ENCODE peak calls at places on chromosomes 2 and 18, in eight cellular contexts. F, L, A, P, E, X, C and Z are unnamed samples.

GRCh38 chr18:67301592-67301991 is 214.9 kb downstream of the DSEL start:
- DNase-seq in E (no peak), L (no peak), P (peak; percentile 28), F (no peak), X (no peak), A (peak; percentile 1), C (peak; percentile 36), Z (no peak)

GRCh38 chr18:50548160-50548559 is 11.7 kb upstream of the MAPK4 start:
- DNase-seq in A (no peak), C (no peak), L (no peak), E (no peak), P (no peak), X (no peak), F (no peak), Z (no peak)

GRCh38 chr2:237449193-237449797 is 35.3 kb upstream of the COL6A3 start:
- DNase-seq in C (no peak), L (peak; percentile 33), A (peak; percentile 37), F (no peak), X (no peak), E (no peak), P (peak; percentile 40), Z (no peak)

GRCh38 chr2:208033701-208034502 is 8.6 kb upstream of the PLEKHM3 start:
- DNase-seq in P (peak; percentile 47), C (peak; percentile 89), X (peak; percentile 48), A (no peak), F (no peak), E (no peak), L (no peak), Z (no peak)

GRCh38 chr2:158670292-158670691 is 124.8 kb upstream of the DAPL1 start:
- DNase-seq in C (no peak), E (no peak), A (no peak), X (no peak), L (no peak), F (no peak), P (no peak), Z (no peak)

GRCh38 chr2:7706791-7707190 is 789.6 kb downstream of the RNF144A start:
- DNase-seq in X (no peak), F (no peak), E (no peak), L (no peak), A (no peak), C (peak; percentile 22), P (no peak), Z (no peak)

GRCh38 chr18:75280427-75281280 is 70.1 kb downstream of the TSHZ1 start:
- DNase-seq in P (peak; percentile 14), A (peak; percentile 5), F (no peak), E (peak; percentile 54), L (no peak), C (no peak), X (no peak), Z (no peak)

GRCh38 chr2:36361396-36361795 is 5.8 kb downstream of the CRIM1 start:
- DNase-seq in X (no peak), L (no peak), P (peak; percentile 69), F (no peak), C (peak; percentile 55), E (no peak), A (peak; percentile 85), Z (no peak)

GRCh38 chr18:49177812-49178211 is 227.0 kb upstream of the SMAD7 start:
- DNase-seq in L (no peak), C (peak; percentile 26), E (no peak), X (no peak), F (peak; percentile 2), A (peak; percentile 51), P (peak; percentile 90), Z (no peak)

GRCh38 chr2:112877423-112877822 is 33.5 kb upstream of the IL37 start:
- DNase-seq in A (peak; percentile 51), F (no peak), L (no peak), C (peak; percentile 98), X (no peak), E (no peak), P (peak; percentile 73), Z (no peak)

GRCh38 chr2:119826370-119826961 is 66.7 kb downstream of the PTPN4 start:
- DNase-seq in C (peak; percentile 54), P (no peak), E (no peak), A (peak; percentile 22), X (peak; percentile 47), L (no peak), F (peak; percentile 16), Z (no peak)

GRCh38 chr18:47997338-47997780 is 66.9 kb upstream of the SMAD2 start:
- DNase-seq in F (no peak), E (no peak), C (no peak), X (no peak), L (no peak), A (no peak), P (no peak), Z (no peak)

GRCh38 chr2:219249203-219249980 is 3.7 kb upstream of the TUBA4B start:
- DNase-seq in C (peak; percentile 99), F (peak; percentile 55), E (peak; percentile 89), X (peak; percentile 70), P (peak; percentile 70), A (peak; percentile 79), L (peak; percentile 59), Z (peak; percentile 66)

GRCh38 chr2:43212931-43213330 is 13.5 kb downstream of the ZFP36L2 start:
- DNase-seq in X (no peak), F (no peak), L (no peak), A (no peak), P (no peak), E (peak; percentile 82), C (no peak), Z (peak; percentile 92)

GRCh38 chr2:2050321-2050905 is 280.7 kb downstream of the MYT1L start:
- DNase-seq in A (no peak), E (no peak), C (no peak), L (no peak), F (no peak), P (no peak), X (no peak), Z (no peak)

DNA sequence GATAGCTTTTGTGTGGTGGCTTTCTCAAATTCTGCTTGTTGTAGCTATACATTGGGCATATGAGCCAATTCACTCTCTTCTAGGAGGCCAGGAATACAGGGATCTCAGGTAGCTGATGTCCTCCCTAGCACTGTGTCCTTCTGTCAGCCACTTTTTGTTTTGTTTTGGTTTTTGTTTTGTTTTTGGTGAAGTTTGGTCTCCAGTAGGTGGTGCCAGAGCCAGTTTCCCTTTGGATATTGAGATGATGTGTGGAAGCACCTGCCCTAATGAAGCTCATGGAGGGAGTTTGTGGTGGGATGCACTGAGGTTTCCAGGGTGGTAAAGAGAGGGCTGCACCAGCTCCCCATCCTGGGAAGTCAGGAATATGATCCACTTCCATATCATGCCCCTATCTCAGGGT is 100.5 kb upstream of the VWC2L start:
- DNase-seq in P (no peak), E (no peak), A (no peak), X (no peak), L (no peak), F (no peak), C (peak; percentile 42), Z (no peak)
- TF ChIP-seq CTCF in P (no peak), E (no peak), A (no peak), X (no peak), L (peak; percentile 15), F (no peak), C (peak; percentile 58), Z (no peak)

DNA sequence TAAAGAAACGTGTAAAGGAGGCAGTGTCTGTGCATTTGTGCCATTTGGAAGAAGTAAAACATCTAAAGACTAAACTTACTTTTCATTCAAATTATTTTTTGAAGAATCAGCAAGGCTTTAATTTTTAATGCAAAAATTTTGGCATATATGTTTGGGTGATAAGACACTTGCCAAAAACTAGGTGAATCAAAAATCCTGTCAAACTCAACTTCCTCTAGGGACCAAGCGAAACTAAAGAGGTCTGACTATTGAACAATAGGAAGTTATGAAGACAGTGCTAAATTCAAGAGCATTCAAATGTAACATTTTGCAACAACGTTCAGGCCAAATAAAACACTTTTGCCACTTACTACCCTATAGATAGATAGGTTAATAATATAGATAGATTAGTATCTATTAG is 306.1 kb downstream of the NOL4 start:
- DNase-seq in X (no peak), P (no peak), C (no peak), E (no peak), A (no peak), L (no peak), F (no peak), Z (no peak)
- TF ChIP-seq CTCF in X (no peak), P (no peak), C (no peak), E (no peak), A (no peak), L (no peak), F (no peak), Z (no peak)

GRCh38 chr2:23681356-23682140 is 245.4 kb downstream of the ATAD2B start:
- DNase-seq in A (no peak), X (no peak), P (no peak), E (no peak), L (no peak), C (no peak), F (no peak), Z (no peak)

GRCh38 chr2:23682481-23682880 is 244.4 kb downstream of the ATAD2B start:
- DNase-seq in L (no peak), C (no peak), A (no peak), P (no peak), F (no peak), X (no peak), E (no peak), Z (no peak)

GRCh38 chr2:23680951-23681350 is 246.0 kb downstream of the ATAD2B start:
- DNase-seq in F (no peak), P (no peak), C (no peak), A (no peak), L (no peak), E (no peak), X (no peak), Z (no peak)

GRCh38 chr2:23684540-23685176 is 242.3 kb downstream of the ATAD2B start:
- DNase-seq in E (no peak), P (no peak), X (no peak), C (no peak), L (no peak), A (no peak), F (no peak), Z (no peak)

GRCh38 chr2:23683001-23683400 is 243.9 kb downstream of the ATAD2B start:
- DNase-seq in A (no peak), C (no peak), F (no peak), L (no peak), E (no peak), X (no peak), P (no peak), Z (no peak)
- TF ChIP-seq CTCF in A (no peak), C (no peak), F (no peak), L (no peak), E (no peak), X (no peak), P (no peak), Z (no peak)

GRCh38 chr2:10520154-10520553 is 72.0 kb upstream of the ODC1 start:
- DNase-seq in P (no peak), C (no peak), F (no peak), L (no peak), A (no peak), X (peak; percentile 35), E (no peak), Z (no peak)
- TF ChIP-seq CTCF in P (no peak), C (peak; percentile 6), F (no peak), L (no peak), A (no peak), X (no peak), E (no peak), Z (peak; percentile 13)

GRCh38 chr2:101330253-101330921 is 21.9 kb upstream of the RNF149 start:
- DNase-seq in P (peak; percentile 62), L (peak; percentile 65), A (no peak), X (peak; percentile 46), E (no peak), C (peak; percentile 81), F (no peak), Z (no peak)
- TF ChIP-seq CTCF in P (no peak), L (no peak), A (no peak), X (no peak), E (no peak), C (no peak), F (no peak), Z (no peak)